ENCODE peak calls at places on chromosomes 3 and 15, in five cellular contexts. R, V, M, A and D are unnamed samples.
A peak's percentile ranks its signal among the peaks of the same experiment; 100 is the strongest.

GRCh38 chr3:189937302-189938255 is 183.1 kb downstream of the P3H2 start:
- DNase-seq in R (peak; percentile 98), V (no peak), M (no peak), A (peak; percentile 99), D (peak; percentile 70)

GRCh38 chr3:103818800-103819199 is 1384.0 kb downstream of the ZPLD1 start:
- DNase-seq in R (no peak), V (no peak), M (no peak), A (no peak), D (no peak)

GRCh38 chr15:85116925-85117646 is 135.4 kb downstream of the PDE8A start:
- DNase-seq in R (no peak), V (no peak), M (no peak), A (no peak), D (peak; percentile 11)

GRCh38 chr3:170021083-170021482 is 16.7 kb upstream of the GPR160 start:
- DNase-seq in R (no peak), V (no peak), M (no peak), A (no peak), D (no peak)

GRCh38 chr3:184391266-184391665 is 11.4 kb downstream of the CHRD start:
- DNase-seq in R (no peak), V (no peak), M (no peak), A (peak; percentile 12), D (no peak)

GRCh38 chr3:156781310-156782230 is 44.6 kb upstream of the LEKR1 start:
- DNase-seq in R (peak; percentile 48), V (no peak), M (no peak), A (peak; percentile 80), D (peak; percentile 43)

GRCh38 chr3:99765042-99765942 is 52.4 kb upstream of the CMSS1 start:
- DNase-seq in R (peak; percentile 75), V (no peak), M (no peak), A (peak; percentile 32), D (peak; percentile 69)

GRCh38 chr3:46412786-46413298 is 5.8 kb downstream of the CCRL2 start:
- DNase-seq in R (no peak), V (no peak), M (no peak), A (no peak), D (no peak)

GRCh38 chr3:100230715-100231114 is 30.1 kb upstream of the TBC1D23 start:
- DNase-seq in R (no peak), V (no peak), M (no peak), A (no peak), D (no peak)

GRCh38 chr3:40312661-40313226 is 3.2 kb downstream of the EIF1B start:
- DNase-seq in R (no peak), V (no peak), M (no peak), A (peak; percentile 29), D (peak; percentile 47)

GRCh38 chr3:100316656-100317069 is 17.9 kb upstream of the NIT2 start:
- DNase-seq in R (peak; percentile 68), V (no peak), M (no peak), A (peak; percentile 77), D (peak; percentile 81)

GRCh38 chr3:25291524-25291923 is 136.5 kb upstream of the RARB start:
- DNase-seq in R (no peak), V (no peak), M (no peak), A (no peak), D (no peak)

GRCh38 chr3:144760831-144761230 is 789.2 kb downstream of the DIPK2A start:
- DNase-seq in R (peak; percentile 8), V (no peak), M (no peak), A (peak; percentile 6), D (peak; percentile 21)

GRCh38 chr3:161108840-161109239 is 3.7 kb upstream of the B3GALNT1 start:
- DNase-seq in R (peak; percentile 32), V (no peak), M (no peak), A (peak; percentile 85), D (peak; percentile 10)

GRCh38 chr15:87848012-87848411 is 408.5 kb downstream of the NTRK3 start:
- DNase-seq in R (no peak), V (no peak), M (no peak), A (no peak), D (no peak)

GRCh38 chr3:136114421-136114820 is 81.7 kb downstream of the MSL2 start:
- DNase-seq in R (peak; percentile 81), V (no peak), M (no peak), A (no peak), D (no peak)

GRCh38 chr3:29758108-29759020 is 477.5 kb downstream of the RBMS3 start:
- DNase-seq in R (peak; percentile 85), V (no peak), M (no peak), A (peak; percentile 97), D (peak; percentile 95)

GRCh38 chr15:41043276-41043675 is 72.8 kb downstream of the INO80 start:
- DNase-seq in R (peak; percentile 54), V (no peak), M (no peak), A (peak; percentile 76), D (peak; percentile 88)

GRCh38 chr15:82810863-82811421 is 1.5 kb downstream of the WHAMM start:
- DNase-seq in R (no peak), V (no peak), M (no peak), A (no peak), D (peak; percentile 10)

GRCh38 chr15:82807920-82808633 is 1.4 kb upstream of the WHAMM start:
- DNase-seq in R (no peak), V (no peak), M (no peak), A (no peak), D (no peak)

GRCh38 chr15:82810061-82810862 is 834 bp downstream of the WHAMM start:
- DNase-seq in R (peak; percentile 49), V (no peak), M (peak; percentile 91), A (peak; percentile 45), D (peak; percentile 76)

GRCh38 chr15:82809308-82810060 is at the start of gene WHAMM:
- DNase-seq in R (peak; percentile 98), V (peak; percentile 95), M (peak; percentile 98), A (peak; percentile 98), D (peak; percentile 99)

GRCh38 chr15:82808634-82809041 is 790 bp upstream of the WHAMM start:
- DNase-seq in R (no peak), V (no peak), M (no peak), A (no peak), D (no peak)
- H3K4me3 ChIP-seq in R (no peak overlapping the region), V (no peak overlapping the region), M (peak overlapping the region; percentile 93), A (no peak overlapping the region), D (no peak overlapping the region)

GRCh38 chr3:128009952-128010846 is 42.0 kb upstream of the SEC61A1 start:
- DNase-seq in R (peak; percentile 2), V (no peak), M (no peak), A (peak; percentile 71), D (peak; percentile 74)

GRCh38 chr3:128011140-128011539 is 41.1 kb upstream of the SEC61A1 start:
- DNase-seq in R (peak; percentile 15), V (no peak), M (no peak), A (peak; percentile 20), D (peak; percentile 25)

GRCh38 chr3:128006061-128006470 is 46.2 kb upstream of the SEC61A1 start:
- DNase-seq in R (no peak), V (no peak), M (no peak), A (no peak), D (no peak)

GRCh38 chr3:128004661-128005060 is 47.6 kb upstream of the SEC61A1 start:
- DNase-seq in R (no peak), V (no peak), M (no peak), A (no peak), D (no peak)

GRCh38 chr3:128006471-128007424 is 45.5 kb upstream of the SEC61A1 start:
- DNase-seq in R (no peak), V (no peak), M (no peak), A (peak; percentile 34), D (no peak)
- H3K4me3 ChIP-seq in R (no peak overlapping the region), V (no peak overlapping the region), M (no peak overlapping the region), A (no peak overlapping the region), D (no peak overlapping the region)

DNA sequence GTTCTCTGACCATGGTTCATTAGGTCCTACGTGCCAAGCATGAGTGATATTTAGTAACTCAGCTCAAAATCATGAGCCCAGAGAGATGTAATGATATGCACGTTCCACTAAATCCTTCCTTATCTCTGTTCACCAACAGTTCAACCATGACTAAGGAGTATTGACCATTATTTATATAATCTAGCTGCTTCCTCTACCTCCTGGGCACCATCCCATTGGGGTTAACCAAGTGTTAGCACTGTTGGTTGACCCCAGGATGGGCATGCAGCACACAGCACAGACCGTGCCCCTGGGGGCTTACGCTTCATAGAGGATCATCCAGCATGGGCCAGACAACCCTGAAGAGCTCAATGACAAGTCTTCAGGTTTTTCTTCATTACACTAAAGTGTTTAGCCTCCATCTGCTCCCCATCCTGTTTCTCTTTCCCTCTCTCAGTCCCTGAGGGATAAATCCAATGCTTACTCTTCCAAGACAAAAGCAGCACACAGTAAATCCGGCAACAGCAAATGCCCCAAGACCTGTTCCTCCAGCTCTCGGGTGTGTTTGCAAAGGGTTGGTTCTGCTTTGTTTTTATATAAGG is 10.4 kb downstream of the FAM174B start:
- DNase-seq in R (no peak), V (no peak), M (no peak), A (no peak), D (no peak)
- H3K4me3 ChIP-seq in R (no peak overlapping the region), V (no peak overlapping the region), M (no peak overlapping the region), A (no peak overlapping the region), D (no peak overlapping the region)

GRCh38 chr3:143002727-143003126 is 1.4 kb downstream of the U2SURP start:
- DNase-seq in R (no peak), V (no peak), M (no peak), A (no peak), D (no peak)

GRCh38 chr3:143002083-143002712 is 828 bp downstream of the U2SURP start:
- DNase-seq in R (peak; percentile 27), V (no peak), M (no peak), A (peak; percentile 41), D (peak; percentile 35)

GRCh38 chr3:143001369-143002082 is at the start of gene U2SURP:
- DNase-seq in R (peak; percentile 99), V (peak; percentile 81), M (peak; percentile 99), A (peak; percentile 99), D (peak; percentile 98)

GRCh38 chr3:143001034-143001368 is 369 bp upstream of the U2SURP start:
- DNase-seq in R (no peak), V (no peak), M (peak; percentile 90), A (no peak), D (no peak)

GRCh38 chr3:143004823-143005222 is 3.5 kb downstream of the U2SURP start:
- DNase-seq in R (no peak), V (no peak), M (no peak), A (no peak), D (no peak)
- H3K4me3 ChIP-seq in R (no peak overlapping the region), V (no peak overlapping the region), M (no peak overlapping the region), A (no peak overlapping the region), D (no peak overlapping the region)

GRCh38 chr3:154112146-154112545 is 9.0 kb upstream of the ARHGEF26 start:
- DNase-seq in R (no peak), V (no peak), M (no peak), A (no peak), D (no peak)
- H3K4me3 ChIP-seq in R (no peak overlapping the region), V (no peak overlapping the region), M (no peak overlapping the region), A (no peak overlapping the region), D (no peak overlapping the region)